ENCODE peak calls at places on chromosomes 6 and 20, in seven cellular contexts. T is esophagus muscularis mucosa, O is SK-N-SH, H is breast epithelium, Z is HL-60, B is transverse colon, W is HCT116. G is an unnamed sample.

GRCh38 chr20:18902181-18902725 is 88.7 kb downstream of the SCP2D1 start:
- DNase-seq in T (peak), O (no peak), H (no peak), Z (no peak), B (no peak), W (no peak), G (no peak)

GRCh38 chr6:10434235-10434634 is 19.4 kb upstream of the TFAP2A start:
- DNase-seq in T (no peak), O (no peak), H (no peak), Z (peak), B (no peak), W (no peak), G (no peak)

GRCh38 chr20:23205656-23206055 is 119.5 kb upstream of the CD93 start:
- DNase-seq in T (peak), O (no peak), H (no peak), Z (no peak), B (peak), W (no peak), G (peak)

GRCh38 chr6:125054331-125054730 is 92.1 kb downstream of the RNF217 start:
- DNase-seq in T (no peak), O (no peak), H (no peak), Z (no peak), B (no peak), W (no peak), G (no peak)

GRCh38 chr20:60658661-60659060 is 593.4 kb upstream of the CDH4 start:
- DNase-seq in T (no peak), O (no peak), H (no peak), Z (no peak), B (no peak), W (no peak), G (no peak)

GRCh38 chr6:169177516-169178196 is 76.0 kb downstream of the THBS2 start:
- DNase-seq in T (no peak), O (no peak), H (no peak), Z (no peak), B (no peak), W (no peak), G (no peak)

GRCh38 chr6:42555477-42556457 is 8.1 kb upstream of the UBR2 start:
- DNase-seq in T (no peak), O (no peak), H (no peak), Z (no peak), B (peak), W (peak), G (no peak)

GRCh38 chr6:110331816-110332215 is 26.3 kb downstream of the METTL24 start:
- DNase-seq in T (no peak), O (peak), H (no peak), Z (no peak), B (peak), W (no peak), G (peak)

GRCh38 chr20:1567392-1568165 is 10.1 kb upstream of the SIRPD start:
- DNase-seq in T (no peak), O (no peak), H (no peak), Z (peak), B (no peak), W (peak), G (no peak)
- TF ChIP-seq POLR2AphosphoS5 in T (no peak), O (no peak), H (no peak), Z (peak), B (no peak), W (no peak), G (no peak)

DNA sequence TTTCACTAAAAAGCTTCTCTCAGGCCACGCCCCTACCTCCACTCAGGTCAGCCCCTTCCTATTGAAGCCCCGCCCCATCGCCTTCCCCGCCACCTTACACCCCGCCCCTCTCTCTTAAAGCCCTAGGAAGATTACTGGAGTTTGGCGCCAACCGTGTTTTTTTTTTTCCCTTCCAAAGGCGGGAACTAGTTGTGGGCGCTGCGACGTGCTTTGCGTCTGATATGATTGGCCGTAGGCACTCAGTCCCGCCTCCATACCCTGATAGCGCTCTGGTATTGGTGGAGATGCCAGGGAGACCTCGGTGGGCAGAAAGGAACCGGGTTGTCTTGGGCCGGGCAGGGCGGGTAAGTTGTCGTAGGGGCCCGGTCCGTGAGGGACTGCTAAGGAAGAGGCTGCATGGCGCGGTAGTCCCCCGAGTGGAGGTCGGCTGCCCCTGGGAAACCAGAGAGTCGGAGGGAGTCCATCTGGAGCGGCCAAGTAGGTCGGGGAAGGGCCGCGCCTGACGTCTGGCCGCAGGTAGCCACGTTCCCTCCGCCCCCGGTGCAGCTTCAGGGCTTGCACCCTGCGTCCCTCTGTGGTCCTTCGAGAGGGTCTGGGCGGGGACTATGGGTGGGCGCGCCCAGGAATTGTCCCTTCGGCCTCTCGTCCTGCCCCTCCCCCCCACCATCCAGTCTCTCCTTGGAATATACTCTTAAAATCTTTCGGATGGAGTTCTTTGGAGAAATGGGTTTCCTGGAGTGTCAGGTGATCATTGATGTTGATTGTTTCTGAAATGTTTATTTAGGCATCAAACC is at the start of gene CASP8AP2:
- DNase-seq in T (peak), O (peak), H (peak), Z (peak), B (peak), W (peak), G (peak)
- TF ChIP-seq POLR2AphosphoS5 in T (peak), O (peak), H (no peak), Z (peak), B (peak), W (peak), G (peak)

DNA sequence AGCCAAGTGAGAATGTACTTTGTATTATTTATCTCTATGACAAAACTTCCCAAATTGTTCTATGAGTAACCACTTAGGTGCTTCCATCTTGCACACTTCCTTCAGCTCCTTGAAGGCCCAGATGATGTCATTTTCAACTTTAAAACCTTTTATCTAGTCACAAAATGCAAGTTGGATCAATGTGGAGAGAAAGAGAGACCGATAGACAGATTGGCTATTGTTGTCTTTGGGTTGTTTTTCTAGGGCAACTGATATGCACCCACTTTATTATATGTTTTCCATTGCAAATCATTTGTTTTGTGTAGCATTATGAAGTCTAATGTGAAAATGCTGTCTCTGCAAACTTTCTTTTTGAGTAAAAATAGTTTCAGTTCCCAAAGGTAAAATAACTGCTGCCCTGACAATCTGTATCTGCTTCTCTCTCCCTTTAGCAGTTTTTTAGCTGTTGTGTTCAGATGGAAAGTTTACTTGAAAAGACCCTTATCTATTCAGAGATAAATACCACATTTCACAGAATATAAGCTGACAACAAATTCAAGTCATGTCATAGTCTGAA is 73.7 kb upstream of the CITED2 start:
- DNase-seq in T (no peak), O (no peak), H (no peak), Z (no peak), B (no peak), W (no peak), G (no peak)
- TF ChIP-seq POLR2AphosphoS5 in T (no peak), O (no peak), H (no peak), Z (no peak), B (no peak), W (no peak), G (no peak)

DNA sequence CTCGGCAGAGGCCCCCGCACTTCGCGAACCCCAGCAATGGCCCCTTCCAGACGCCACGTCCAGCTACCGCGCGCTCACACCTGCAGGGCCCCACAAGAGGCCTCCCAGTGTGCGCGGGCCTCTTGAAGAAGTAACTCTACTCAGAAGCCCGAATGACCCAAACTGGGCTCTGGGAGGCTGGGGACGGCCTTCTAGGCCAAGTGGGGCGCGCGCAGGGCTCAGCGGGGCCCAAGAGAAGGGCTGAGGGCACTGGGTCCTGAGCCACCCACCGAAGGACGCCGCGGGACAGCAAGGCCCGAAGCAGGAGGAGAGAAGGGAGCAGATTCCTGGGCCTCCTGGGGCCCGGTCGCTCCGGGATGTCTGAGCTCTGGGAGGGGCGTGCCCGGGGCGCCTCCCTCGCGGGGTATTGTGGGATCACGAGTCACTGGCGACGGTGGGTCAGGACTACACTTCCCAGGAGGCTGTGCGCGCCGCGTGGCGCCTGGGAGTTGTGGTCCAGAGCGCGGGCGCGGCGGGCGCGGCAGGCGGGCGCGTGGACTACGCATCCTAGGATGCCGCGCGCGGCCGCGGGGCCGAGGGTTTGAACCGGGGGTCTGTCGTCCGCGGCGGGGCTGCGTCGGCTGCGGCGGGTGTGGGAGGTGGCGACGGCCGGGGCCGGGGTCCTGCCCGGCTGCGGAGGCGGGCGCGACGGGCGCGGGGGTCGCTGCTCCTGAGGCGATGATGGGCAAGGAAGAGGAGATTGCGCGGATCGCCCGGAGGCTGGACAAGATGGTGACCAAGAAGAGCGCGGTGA is at the start of gene TCEA2:
- DNase-seq in T (peak), O (peak), H (peak), Z (peak), B (peak), W (peak), G (peak)
- TF ChIP-seq POLR2AphosphoS5 in T (peak), O (peak), H (peak), Z (peak), B (peak), W (peak), G (peak)

GRCh38 chr6:41280658-41281057 is 5.8 kb downstream of the TREM1 start:
- DNase-seq in T (peak), O (no peak), H (no peak), Z (no peak), B (no peak), W (no peak), G (no peak)

GRCh38 chr6:41275489-41275888 is 11.0 kb downstream of the TREM1 start:
- DNase-seq in T (no peak), O (no peak), H (no peak), Z (no peak), B (no peak), W (no peak), G (no peak)

GRCh38 chr6:41277644-41278043 is 8.8 kb downstream of the TREM1 start:
- DNase-seq in T (no peak), O (no peak), H (no peak), Z (no peak), B (no peak), W (no peak), G (no peak)

GRCh38 chr6:41274291-41274690 is 12.2 kb downstream of the TREM1 start:
- DNase-seq in T (peak), O (no peak), H (no peak), Z (no peak), B (no peak), W (no peak), G (no peak)

DNA sequence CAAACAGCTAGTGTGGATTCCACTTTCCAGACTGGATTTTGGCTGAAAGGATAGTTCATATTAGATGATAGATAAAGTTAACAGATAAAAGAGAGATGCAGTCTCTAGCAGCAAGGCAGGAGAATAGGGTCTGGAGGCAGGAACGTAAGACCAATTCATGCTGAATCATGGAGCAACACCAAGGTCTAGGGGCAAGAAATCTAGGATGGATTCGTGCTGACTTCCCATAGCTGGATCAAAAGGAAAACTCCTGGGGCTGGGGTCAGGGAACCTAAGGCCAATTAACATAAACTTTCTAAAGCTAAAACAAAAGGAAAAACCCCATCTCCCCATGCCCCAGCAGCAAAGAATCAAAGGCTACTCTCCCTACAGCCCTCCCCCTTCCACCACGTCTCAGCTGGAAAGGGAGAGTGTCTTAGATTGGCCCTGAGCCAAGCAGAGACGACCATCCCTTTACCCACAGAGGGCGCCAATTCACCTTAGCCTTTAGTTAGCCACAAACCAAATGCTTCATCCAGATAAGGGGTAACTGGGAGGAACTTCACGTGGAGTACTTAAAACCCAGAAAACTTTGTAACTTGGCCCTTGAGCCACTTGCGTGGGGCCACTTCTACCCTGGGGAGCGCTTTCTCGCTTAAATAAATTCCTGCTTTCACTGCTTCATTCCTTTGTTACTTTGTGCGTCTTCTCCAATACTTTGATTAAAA is 7.6 kb downstream of the TREM1 start:
- DNase-seq in T (peak), O (peak), H (no peak), Z (peak), B (peak), W (peak), G (no peak)
- TF ChIP-seq POLR2AphosphoS5 in T (no peak), O (no peak), H (no peak), Z (peak), B (no peak), W (peak), G (no peak)

GRCh38 chr6:106156413-106156812 is 70.3 kb downstream of the PRDM1 start:
- DNase-seq in T (no peak), O (no peak), H (no peak), Z (no peak), B (no peak), W (no peak), G (no peak)
- TF ChIP-seq POLR2AphosphoS5 in T (no peak), O (no peak), H (no peak), Z (no peak), B (no peak), W (no peak), G (no peak)

GRCh38 chr6:39496951-39497350 is 174.4 kb upstream of the KCNK16 start:
- DNase-seq in T (no peak), O (no peak), H (no peak), Z (no peak), B (peak), W (no peak), G (peak)
- TF ChIP-seq POLR2AphosphoS5 in T (peak), O (no peak), H (no peak), Z (no peak), B (peak), W (no peak), G (peak)

DNA sequence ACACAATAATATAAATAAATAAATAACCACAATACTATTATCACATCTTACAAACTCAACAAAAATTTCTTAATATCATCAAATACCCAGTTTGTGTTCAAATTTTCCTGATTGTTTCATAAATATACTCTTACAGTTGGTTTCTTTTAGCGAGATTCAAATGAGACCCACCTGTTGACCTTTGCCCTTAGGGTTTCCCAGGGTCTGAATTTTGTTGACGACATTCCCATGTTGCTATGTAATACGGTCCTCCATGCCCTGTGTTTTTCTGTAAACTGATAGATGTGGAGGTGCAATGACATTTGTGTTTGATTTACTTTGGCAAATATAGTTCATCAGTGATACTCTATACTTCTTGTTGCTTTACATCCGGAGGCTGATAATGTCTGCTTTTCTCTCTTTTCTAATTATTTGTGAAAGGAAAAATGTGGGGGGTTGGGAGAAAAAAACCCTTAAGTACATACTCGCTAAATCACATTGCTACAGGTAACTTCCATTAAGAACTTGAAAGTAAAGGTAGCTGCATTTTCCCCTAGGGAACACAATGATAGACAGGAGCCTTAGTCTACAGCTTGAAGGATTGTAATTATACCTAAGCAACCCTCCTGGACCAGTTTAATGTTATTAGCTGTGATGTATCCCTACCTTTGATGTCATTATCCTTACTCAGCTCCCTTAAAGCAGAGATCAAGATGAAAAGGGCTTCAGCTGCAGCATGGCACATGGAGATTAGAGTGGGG is 6.6 kb downstream of the MOG start:
- DNase-seq in T (no peak), O (no peak), H (no peak), Z (no peak), B (no peak), W (no peak), G (no peak)
- TF ChIP-seq POLR2AphosphoS5 in T (no peak), O (no peak), H (no peak), Z (no peak), B (no peak), W (no peak), G (no peak)

GRCh38 chr20:63701051-63701328 is 4.5 kb downstream of the TNFRSF6B start:
- DNase-seq in T (no peak), O (no peak), H (peak), Z (no peak), B (no peak), W (no peak), G (no peak)

GRCh38 chr20:63700199-63701050 is 4.0 kb downstream of the TNFRSF6B start:
- DNase-seq in T (no peak), O (peak), H (peak), Z (no peak), B (no peak), W (no peak), G (peak)

GRCh38 chr20:63698739-63699465 is 2.5 kb downstream of the TNFRSF6B start:
- DNase-seq in T (no peak), O (peak), H (peak), Z (no peak), B (peak), W (peak), G (peak)

GRCh38 chr20:63697868-63698545 is 1.6 kb downstream of the TNFRSF6B start:
- DNase-seq in T (no peak), O (peak), H (peak), Z (no peak), B (peak), W (no peak), G (peak)

GRCh38 chr20:63699466-63700198 is 3.2 kb downstream of the TNFRSF6B start:
- DNase-seq in T (no peak), O (peak), H (no peak), Z (no peak), B (no peak), W (no peak), G (peak)
- TF ChIP-seq POLR2AphosphoS5 in T (no peak), O (peak), H (no peak), Z (no peak), B (no peak), W (peak), G (no peak)